ENCODE peak calls at places on chromosome 9, in eight cellular contexts. A, Y, M, P, Q, E, C and B are unnamed samples.
A peak's percentile ranks its signal among the peaks of the same experiment; 100 is the strongest.

GRCh38 chr9:4164356-4164755 is 135.5 kb downstream of the GLIS3 start:
- DNase-seq in Y (no peak), P (no peak), A (no peak), Q (no peak), E (no peak), C (no peak), M (no peak), B (no peak)

GRCh38 chr9:7844283-7844682 is 44.7 kb upstream of the DMAC1 start:
- DNase-seq in C (no peak), A (no peak), E (no peak), Y (no peak), P (peak; percentile 34), M (no peak), Q (peak; percentile 45), B (no peak)

GRCh38 chr9:126015446-126015845 is 268.3 kb downstream of the PBX3 start:
- DNase-seq in E (no peak), M (no peak), A (no peak), Y (no peak), P (no peak), C (no peak), Q (no peak), B (no peak)

GRCh38 chr9:4417578-4418325 is 72.5 kb upstream of the SLC1A1 start:
- DNase-seq in C (no peak), P (no peak), Y (no peak), E (no peak), Q (no peak), M (no peak), A (no peak), B (no peak)

GRCh38 chr9:108272350-108272899 is 583.4 kb downstream of the ACTL7B start:
- DNase-seq in P (peak; percentile 62), M (peak; percentile 50), Y (no peak), Q (peak; percentile 71), E (peak; percentile 56), A (no peak), C (peak; percentile 28), B (no peak)

GRCh38 chr9:119357697-119358096 is 11.5 kb downstream of the BRINP1 start:
- DNase-seq in A (no peak), C (no peak), E (no peak), Y (no peak), M (no peak), Q (no peak), P (no peak), B (no peak)

GRCh38 chr9:27117489-27118135 is 8.6 kb downstream of the TEK start:
- DNase-seq in P (peak; percentile 35), E (peak; percentile 35), Y (no peak), M (no peak), A (no peak), C (no peak), Q (peak; percentile 30), B (no peak)

GRCh38 chr9:2489838-2490314 is 131.7 kb upstream of the VLDLR start:
- DNase-seq in P (no peak), E (no peak), A (no peak), Q (no peak), C (no peak), M (no peak), Y (no peak), B (no peak)

GRCh38 chr9:30075451-30076199 is 2308.8 kb upstream of the ACO1 start:
- DNase-seq in Y (no peak), A (no peak), P (no peak), M (no peak), Q (no peak), E (no peak), C (no peak), B (no peak)

GRCh38 chr9:129290606-129291005 is 112.5 kb upstream of the IER5L start:
- DNase-seq in M (no peak), E (peak; percentile 9), Y (peak; percentile 14), P (no peak), C (no peak), A (no peak), Q (no peak), B (no peak)

GRCh38 chr9:76453785-76454184 is 5.2 kb upstream of the GCNT1 start:
- DNase-seq in E (no peak), P (no peak), Q (no peak), M (no peak), Y (no peak), C (no peak), A (no peak), B (no peak)

GRCh38 chr9:136036050-136036449 is 59.0 kb downstream of the NACC2 start:
- DNase-seq in E (no peak), A (no peak), C (no peak), Q (no peak), M (no peak), P (no peak), Y (no peak), B (no peak)

GRCh38 chr9:119873877-119874276 is 504.6 kb upstream of the BRINP1 start:
- DNase-seq in Q (no peak), E (no peak), P (no peak), Y (no peak), A (no peak), C (no peak), M (no peak), B (no peak)

GRCh38 chr9:2662496-2662895 is 40.9 kb downstream of the VLDLR start:
- DNase-seq in E (no peak), A (no peak), M (peak; percentile 46), Y (no peak), P (peak; percentile 61), Q (peak; percentile 59), C (no peak), B (no peak)

GRCh38 chr9:105510024-105510423 is 47.9 kb upstream of the FKTN start:
- DNase-seq in A (no peak), Y (no peak), C (no peak), E (no peak), Q (no peak), P (no peak), M (no peak), B (no peak)

GRCh38 chr9:131334568-131335105 is 45.1 kb downstream of the PLPP7 start:
- DNase-seq in C (no peak), Y (no peak), M (no peak), Q (no peak), P (no peak), E (no peak), A (no peak), B (no peak)

GRCh38 chr9:114465906-114466900 is 39.1 kb downstream of the WHRN start:
- DNase-seq in M (no peak), Q (no peak), A (no peak), Y (no peak), C (no peak), E (peak; percentile 76), P (no peak), B (no peak)